ENCODE peak calls at places on chromosomes 4 and X, in nine cellular contexts. X is stromal cell of bone marrow; W is right cardiac atrium; T is Ammon's horn; V is T-helper 9 cell; H is activated CD4-positive, alpha-beta T cell treated with anti-CD3 and anti-CD28 coated beads, Interleukin-2, amount 50 U/mL, for 4 hours; P is fibroblast of pulmonary artery; N is foreskin melanocyte; U is fibroblast of lung. Z is an unnamed sample.

GRCh38 chr4:7124643-7125442 is 57.0 kb upstream of the GRPEL1 start:
- DNase-seq in X (peak), W (no peak), T (no peak), V (no peak), H (no peak), P (peak), N (no peak), U (peak), Z (no peak)

GRCh38 chrX:154603438-154604430 is 15.3 kb downstream of the CTAG1B start:
- DNase-seq in X (peak), W (no peak), T (no peak), V (no peak), H (no peak), P (peak), N (no peak), U (peak), Z (no peak)

GRCh38 chrX:104136241-104137019 is 20.4 kb downstream of the SLC25A53 start:
- DNase-seq in X (peak), W (no peak), T (peak), V (peak), H (peak), P (peak), N (peak), U (peak), Z (peak)

GRCh38 chrX:253451-254297 is 27.5 kb upstream of the PLCXD1 start:
- DNase-seq in X (no peak), W (no peak), T (no peak), V (no peak), H (no peak), P (no peak), N (no peak), U (no peak), Z (no peak)

GRCh38 chr4:83022724-83023427 is 12.1 kb upstream of the COPS4 start:
- DNase-seq in X (peak), W (no peak), T (no peak), V (no peak), H (no peak), P (peak), N (no peak), U (peak), Z (no peak)

GRCh38 chr4:81632581-81633247 is 161.0 kb upstream of the RASGEF1B start:
- DNase-seq in X (peak), W (no peak), T (no peak), V (no peak), H (no peak), P (peak), N (no peak), U (no peak), Z (no peak)

GRCh38 chr4:79652232-79652631 is 244.2 kb upstream of the GK2 start:
- DNase-seq in X (peak), W (no peak), T (no peak), V (no peak), H (no peak), P (peak), N (no peak), U (peak), Z (no peak)

GRCh38 chr4:144695721-144696120 is 49.8 kb downstream of the HHIP start:
- DNase-seq in X (no peak), W (no peak), T (no peak), V (no peak), H (no peak), P (no peak), N (no peak), U (no peak), Z (no peak)

GRCh38 chrX:20412871-20413486 is 146.3 kb upstream of the RPS6KA3 start:
- DNase-seq in X (no peak), W (no peak), T (peak), V (peak), H (peak), P (no peak), N (no peak), U (no peak), Z (peak)

GRCh38 chr4:89741768-89742167 is 95.2 kb downstream of the SNCA start:
- DNase-seq in X (no peak), W (no peak), T (no peak), V (no peak), H (no peak), P (no peak), N (no peak), U (peak), Z (no peak)

GRCh38 chr4:37461801-37462200 is 217.3 kb downstream of the NWD2 start:
- DNase-seq in X (no peak), W (no peak), T (no peak), V (no peak), H (no peak), P (no peak), N (no peak), U (no peak), Z (no peak)

GRCh38 chrX:920234-920799 is 289.7 kb downstream of the SHOX start:
- DNase-seq in X (peak), W (no peak), T (no peak), V (no peak), H (no peak), P (no peak), N (no peak), U (no peak), Z (no peak)

GRCh38 chr4:27514711-27515110 is 654.1 kb downstream of the STIM2 start:
- DNase-seq in X (no peak), W (no peak), T (no peak), V (no peak), H (no peak), P (no peak), N (no peak), U (no peak), Z (no peak)

GRCh38 chr4:39626913-39627312 is 11.8 kb downstream of the SMIM14 start:
- DNase-seq in X (no peak), W (no peak), T (no peak), V (no peak), H (no peak), P (no peak), N (no peak), U (no peak), Z (no peak)

GRCh38 chrX:98480606-98481005 is 1596.9 kb downstream of the RPA4 start:
- DNase-seq in X (no peak), W (no peak), T (no peak), V (no peak), H (no peak), P (no peak), N (no peak), U (no peak), Z (no peak)

GRCh38 chrX:67524950-67525691 is 18.7 kb upstream of the AR start:
- DNase-seq in X (no peak), W (no peak), T (no peak), V (no peak), H (no peak), P (no peak), N (no peak), U (no peak), Z (no peak)

GRCh38 chr4:159823743-159824142 is 720.9 kb downstream of the RAPGEF2 start:
- DNase-seq in X (no peak), W (no peak), T (no peak), V (no peak), H (no peak), P (no peak), N (no peak), U (no peak), Z (no peak)